ENCODE peak calls at places on chromosomes 13 and 19, in six cellular contexts. One of them, this sample, is unnamed.

GRCh38 chr13:75541287-75541686 is 3.6 kb upstream of the COMMD6 start:
- DNase-seq in mesenchymal stem cell: peak; percentile 24
- DNase-seq in GM23338: no peak
- DNase-seq in adrenal gland: no peak
- DNase-seq in CD8-positive, alpha-beta memory T cell: no peak
- DNase-seq in right atrium auricular region: no peak
- DNase-seq in this sample: no peak

GRCh38 chr19:35885909-35886308 is 14.4 kb downstream of the NFKBID start:
- DNase-seq in adrenal gland: no peak
- DNase-seq in CD8-positive, alpha-beta memory T cell: no peak
- DNase-seq in GM23338: no peak
- DNase-seq in mesenchymal stem cell: no peak
- DNase-seq in right atrium auricular region: no peak
- DNase-seq in this sample: no peak

GRCh38 chr19:34383599-34383998 is 18.6 kb downstream of the GPI start:
- DNase-seq in CD8-positive, alpha-beta memory T cell: no peak
- DNase-seq in right atrium auricular region: no peak
- DNase-seq in adrenal gland: no peak
- DNase-seq in GM23338: no peak
- DNase-seq in mesenchymal stem cell: no peak
- DNase-seq in this sample: no peak

GRCh38 chr13:24199016-24199415 is 38.5 kb downstream of the SPATA13 start:
- DNase-seq in mesenchymal stem cell: no peak
- DNase-seq in GM23338: no peak
- DNase-seq in right atrium auricular region: no peak
- DNase-seq in CD8-positive, alpha-beta memory T cell: no peak
- DNase-seq in adrenal gland: no peak
- DNase-seq in this sample: no peak

GRCh38 chr19:1041835-1042685 is 2.2 kb downstream of the ABCA7 start:
- DNase-seq in CD8-positive, alpha-beta memory T cell: no peak
- DNase-seq in right atrium auricular region: no peak
- DNase-seq in adrenal gland: no peak
- DNase-seq in mesenchymal stem cell: no peak
- DNase-seq in GM23338: no peak
- DNase-seq in this sample: peak; percentile 85

GRCh38 chr13:47997384-47997783 is 3.7 kb downstream of the SUCLA2 start:
- DNase-seq in right atrium auricular region: no peak
- DNase-seq in CD8-positive, alpha-beta memory T cell: no peak
- DNase-seq in mesenchymal stem cell: no peak
- DNase-seq in adrenal gland: no peak
- DNase-seq in GM23338: no peak
- DNase-seq in this sample: no peak

GRCh38 chr13:113090415-113090770 is 15.2 kb upstream of the F7 start:
- DNase-seq in GM23338: peak; percentile 64
- DNase-seq in adrenal gland: no peak
- DNase-seq in right atrium auricular region: no peak
- DNase-seq in CD8-positive, alpha-beta memory T cell: no peak
- DNase-seq in mesenchymal stem cell: no peak
- DNase-seq in this sample: peak; percentile 19

GRCh38 chr19:50479761-50480251 is 3.2 kb upstream of the GARIN5A start:
- DNase-seq in right atrium auricular region: no peak
- DNase-seq in GM23338: no peak
- DNase-seq in adrenal gland: no peak
- DNase-seq in mesenchymal stem cell: no peak
- DNase-seq in CD8-positive, alpha-beta memory T cell: no peak
- DNase-seq in this sample: peak; percentile 45

GRCh38 chr19:55245236-55245904 is 13.4 kb downstream of the PPP6R1 start:
- DNase-seq in adrenal gland: no peak
- DNase-seq in mesenchymal stem cell: no peak
- DNase-seq in CD8-positive, alpha-beta memory T cell: no peak
- DNase-seq in GM23338: no peak
- DNase-seq in right atrium auricular region: no peak
- DNase-seq in this sample: peak; percentile 60

GRCh38 chr19:371501-372160 is 27.0 kb upstream of the MIER2 start:
- DNase-seq in right atrium auricular region: no peak
- DNase-seq in GM23338: no peak
- DNase-seq in adrenal gland: no peak
- DNase-seq in CD8-positive, alpha-beta memory T cell: no peak
- DNase-seq in mesenchymal stem cell: no peak
- DNase-seq in this sample: peak; percentile 18

GRCh38 chr19:51089786-51090185 is 7.1 kb upstream of the KLK14 start:
- DNase-seq in CD8-positive, alpha-beta memory T cell: no peak
- DNase-seq in GM23338: no peak
- DNase-seq in adrenal gland: no peak
- DNase-seq in mesenchymal stem cell: no peak
- DNase-seq in right atrium auricular region: no peak
- DNase-seq in this sample: no peak

GRCh38 chr13:49357694-49358093 is 86.2 kb downstream of the CAB39L start:
- DNase-seq in mesenchymal stem cell: peak; percentile 50
- DNase-seq in right atrium auricular region: no peak
- DNase-seq in CD8-positive, alpha-beta memory T cell: no peak
- DNase-seq in GM23338: no peak
- DNase-seq in adrenal gland: no peak
- DNase-seq in this sample: no peak

GRCh38 chr13:48161530-48162179 is 66.8 kb upstream of the MED4 start:
- DNase-seq in mesenchymal stem cell: no peak
- DNase-seq in GM23338: no peak
- DNase-seq in adrenal gland: peak; percentile 41
- DNase-seq in CD8-positive, alpha-beta memory T cell: no peak
- DNase-seq in right atrium auricular region: peak; percentile 69
- DNase-seq in this sample: peak; percentile 88

GRCh38 chr19:42023121-42023942 is 29.3 kb upstream of the ATP1A3 start:
- DNase-seq in GM23338: peak; percentile 78
- DNase-seq in adrenal gland: no peak
- DNase-seq in right atrium auricular region: no peak
- DNase-seq in CD8-positive, alpha-beta memory T cell: no peak
- DNase-seq in mesenchymal stem cell: no peak
- DNase-seq in this sample: no peak

GRCh38 chr13:25752957-25753540 is 298.8 kb downstream of the SHISA2 start:
- DNase-seq in right atrium auricular region: peak; percentile 80
- DNase-seq in GM23338: no peak
- DNase-seq in adrenal gland: peak; percentile 10
- DNase-seq in mesenchymal stem cell: peak; percentile 81
- DNase-seq in CD8-positive, alpha-beta memory T cell: no peak
- DNase-seq in this sample: no peak

GRCh38 chr19:33468361-33469170 is 53.0 kb downstream of the PEPD start:
- DNase-seq in CD8-positive, alpha-beta memory T cell: no peak
- DNase-seq in mesenchymal stem cell: peak; percentile 12
- DNase-seq in right atrium auricular region: no peak
- DNase-seq in adrenal gland: peak; percentile 78
- DNase-seq in GM23338: no peak
- DNase-seq in this sample: peak; percentile 54

GRCh38 chr13:107203146-107203847 is 635.4 kb upstream of the ARGLU1 start:
- DNase-seq in CD8-positive, alpha-beta memory T cell: no peak
- DNase-seq in mesenchymal stem cell: peak; percentile 37
- DNase-seq in adrenal gland: no peak
- DNase-seq in GM23338: peak; percentile 82
- DNase-seq in right atrium auricular region: no peak
- DNase-seq in this sample: no peak

GRCh38 chr13:98976941-98977340 is 923 bp downstream of the DOCK9 start:
- DNase-seq in right atrium auricular region: no peak
- DNase-seq in CD8-positive, alpha-beta memory T cell: no peak
- DNase-seq in GM23338: no peak
- DNase-seq in mesenchymal stem cell: peak; percentile 38
- DNase-seq in adrenal gland: no peak
- DNase-seq in this sample: no peak

GRCh38 chr13:97222934-97223710 is 989 bp downstream of the MBNL2 start:
- DNase-seq in GM23338: peak; percentile 49
- DNase-seq in mesenchymal stem cell: no peak
- DNase-seq in adrenal gland: no peak
- DNase-seq in right atrium auricular region: no peak
- DNase-seq in CD8-positive, alpha-beta memory T cell: no peak
- DNase-seq in this sample: no peak

DNA sequence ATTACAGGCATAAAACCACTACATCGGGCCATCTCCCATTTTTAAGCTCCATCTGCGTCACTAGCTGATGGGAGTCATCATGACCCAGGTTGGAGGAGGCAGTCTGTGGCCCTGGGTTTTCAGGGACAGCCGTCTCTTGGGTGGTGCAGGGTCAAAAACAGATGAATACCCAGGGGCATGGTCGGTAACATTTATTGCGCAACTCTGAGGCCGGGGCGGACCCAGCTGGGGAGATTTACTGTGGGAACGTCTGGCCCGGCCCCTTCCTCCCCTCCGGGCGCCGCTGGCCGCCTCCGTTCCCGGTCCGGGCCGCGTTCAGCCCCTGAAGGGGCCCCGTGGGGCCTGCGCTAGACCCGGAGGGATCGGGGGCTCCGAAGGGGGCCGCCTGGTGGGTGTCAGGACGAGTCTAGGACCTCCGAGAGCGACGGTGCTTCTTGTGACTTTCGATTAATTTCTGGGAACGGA is 1.3 kb upstream of the RGL3 start:
- DNase-seq in adrenal gland: peak; percentile 85
- DNase-seq in CD8-positive, alpha-beta memory T cell: no peak
- DNase-seq in GM23338: peak; percentile 44
- DNase-seq in mesenchymal stem cell: peak; percentile 61
- DNase-seq in right atrium auricular region: peak; percentile 91
- DNase-seq in this sample: peak; percentile 81
- H3K27ac ChIP-seq in adrenal gland: no peak overlapping the region
- H3K27ac ChIP-seq in CD8-positive, alpha-beta memory T cell: no peak overlapping the region
- H3K27ac ChIP-seq in GM23338: no peak overlapping the region
- H3K27ac ChIP-seq in mesenchymal stem cell: no peak overlapping the region
- H3K27ac ChIP-seq in right atrium auricular region: peak overlapping the region; percentile 76
- H3K27ac ChIP-seq in this sample: peak overlapping the region; percentile 84

GRCh38 chr19:15318241-15318691 is 14.1 kb downstream of the BRD4 start:
- DNase-seq in CD8-positive, alpha-beta memory T cell: no peak
- DNase-seq in right atrium auricular region: no peak
- DNase-seq in adrenal gland: peak; percentile 38
- DNase-seq in GM23338: no peak
- DNase-seq in mesenchymal stem cell: no peak
- DNase-seq in this sample: no peak
- H3K4me1 ChIP-seq in CD8-positive, alpha-beta memory T cell: peaks cover 86% of the 10 kb centered on the region
- H3K4me1 ChIP-seq in right atrium auricular region: peaks cover 90% of the 10 kb centered on the region
- H3K4me1 ChIP-seq in adrenal gland: peaks cover 57% of the 10 kb centered on the region
- H3K4me1 ChIP-seq in GM23338: peaks cover 31% of the 10 kb centered on the region
- H3K4me1 ChIP-seq in mesenchymal stem cell: peaks cover 43% of the 10 kb centered on the region
- H3K4me1 ChIP-seq in this sample: peaks cover 97% of the 10 kb centered on the region

GRCh38 chr19:11378319-11379189 is 4.1 kb downstream of the SWSAP1 start:
- DNase-seq in adrenal gland: peak; percentile 70
- DNase-seq in mesenchymal stem cell: peak; percentile 79
- DNase-seq in CD8-positive, alpha-beta memory T cell: no peak
- DNase-seq in GM23338: peak; percentile 86
- DNase-seq in right atrium auricular region: no peak
- DNase-seq in this sample: peak; percentile 86
- H3K27ac ChIP-seq in adrenal gland: no peak overlapping the region
- H3K27ac ChIP-seq in mesenchymal stem cell: peak overlapping the region; percentile 69
- H3K27ac ChIP-seq in CD8-positive, alpha-beta memory T cell: no peak overlapping the region
- H3K27ac ChIP-seq in GM23338: no peak overlapping the region
- H3K27ac ChIP-seq in right atrium auricular region: peak overlapping the region; percentile 16
- H3K27ac ChIP-seq in this sample: no peak overlapping the region

GRCh38 chr19:3521104-3521445 is 15.0 kb downstream of the FZR1 start:
- DNase-seq in mesenchymal stem cell: no peak
- DNase-seq in CD8-positive, alpha-beta memory T cell: no peak
- DNase-seq in GM23338: no peak
- DNase-seq in right atrium auricular region: no peak
- DNase-seq in adrenal gland: no peak
- DNase-seq in this sample: no peak
- H3K4me1 ChIP-seq in mesenchymal stem cell: peaks cover 37% of the 10 kb centered on the region
- H3K4me1 ChIP-seq in CD8-positive, alpha-beta memory T cell: peaks cover 15% of the 10 kb centered on the region
- H3K4me1 ChIP-seq in GM23338: peaks cover 24% of the 10 kb centered on the region
- H3K4me1 ChIP-seq in right atrium auricular region: peaks cover 10% of the 10 kb centered on the region
- H3K4me1 ChIP-seq in adrenal gland: peaks cover 23% of the 10 kb centered on the region
- H3K4me1 ChIP-seq in this sample: peaks cover 22% of the 10 kb centered on the region

DNA sequence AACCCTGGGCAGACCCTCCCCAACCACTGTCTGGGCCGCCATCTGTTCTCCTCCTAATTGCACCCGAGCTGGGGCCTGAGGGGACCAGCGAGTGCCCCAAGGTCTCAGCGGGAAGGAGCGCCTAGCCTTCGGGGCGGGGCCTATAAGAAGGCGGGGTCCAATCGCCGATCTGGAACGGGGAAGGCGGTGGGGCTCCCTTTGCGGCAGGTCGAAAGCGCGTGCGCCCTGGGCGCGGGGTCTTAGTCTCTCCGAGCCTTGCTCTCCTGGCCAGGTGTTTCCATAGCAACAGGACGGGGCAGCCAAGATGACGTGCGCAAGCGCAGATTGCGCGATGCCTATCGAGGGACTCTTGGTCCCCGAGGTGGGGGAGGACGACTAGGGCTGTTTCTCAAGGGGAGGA is 2.8 kb downstream of the MAST1 start:
- DNase-seq in adrenal gland: peak; percentile 44
- DNase-seq in right atrium auricular region: no peak
- DNase-seq in CD8-positive, alpha-beta memory T cell: no peak
- DNase-seq in mesenchymal stem cell: peak; percentile 38
- DNase-seq in GM23338: peak; percentile 100
- DNase-seq in this sample: no peak
- H3K27ac ChIP-seq in adrenal gland: no peak overlapping the region
- H3K27ac ChIP-seq in right atrium auricular region: no peak overlapping the region
- H3K27ac ChIP-seq in CD8-positive, alpha-beta memory T cell: no peak overlapping the region
- H3K27ac ChIP-seq in mesenchymal stem cell: no peak overlapping the region
- H3K27ac ChIP-seq in GM23338: peak overlapping the region; percentile 78
- H3K27ac ChIP-seq in this sample: no peak overlapping the region

DNA sequence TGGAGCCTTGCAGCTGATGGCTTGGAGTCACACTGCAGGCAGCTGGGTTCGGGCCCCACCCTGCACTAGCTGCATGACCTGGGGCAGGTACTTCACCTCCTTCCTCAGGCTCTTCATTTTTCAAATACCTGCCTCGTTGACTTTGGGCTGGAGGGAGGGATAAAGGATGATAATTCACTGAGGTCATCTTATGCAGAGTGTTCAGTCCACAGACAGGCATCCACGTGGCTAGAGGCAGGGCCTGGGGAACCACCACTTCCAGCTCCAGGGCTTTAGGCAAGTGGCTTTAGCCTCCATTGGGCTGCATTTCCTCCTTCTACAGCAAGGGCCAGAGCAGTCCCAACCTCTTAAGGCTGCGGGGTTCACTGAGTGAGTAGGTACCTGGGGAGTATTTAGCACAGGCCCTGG is 84.8 kb downstream of the SIPA1L3 start:
- DNase-seq in CD8-positive, alpha-beta memory T cell: no peak
- DNase-seq in adrenal gland: no peak
- DNase-seq in right atrium auricular region: no peak
- DNase-seq in GM23338: no peak
- DNase-seq in mesenchymal stem cell: no peak
- DNase-seq in this sample: peak; percentile 57
- H3K4me1 ChIP-seq in CD8-positive, alpha-beta memory T cell: no peaks in the 10 kb centered on the region
- H3K4me1 ChIP-seq in adrenal gland: no peaks in the 10 kb centered on the region
- H3K4me1 ChIP-seq in right atrium auricular region: no peaks in the 10 kb centered on the region
- H3K4me1 ChIP-seq in GM23338: peaks cover 49% of the 10 kb centered on the region
- H3K4me1 ChIP-seq in mesenchymal stem cell: peaks cover 41% of the 10 kb centered on the region
- H3K4me1 ChIP-seq in this sample: no peaks in the 10 kb centered on the region

DNA sequence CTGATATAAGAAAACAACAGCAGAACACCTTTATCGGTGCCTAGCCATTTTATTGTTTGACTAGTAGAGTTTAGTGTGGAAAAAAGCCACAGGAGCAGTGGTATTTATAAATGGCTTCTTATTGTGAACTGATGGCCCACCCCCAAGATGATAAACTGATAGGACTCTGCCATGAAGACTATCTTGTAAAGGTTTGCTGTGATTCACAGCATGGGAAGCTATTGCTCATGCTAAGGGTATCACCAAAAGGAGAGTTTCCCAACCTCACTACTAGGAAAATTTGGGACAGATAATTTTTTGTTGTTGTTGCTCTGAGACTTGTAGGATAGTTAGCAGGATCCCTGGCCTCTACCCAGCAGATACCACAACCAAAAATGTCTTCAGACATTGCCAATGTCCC is 12.0 kb upstream of the SLC7A1 start:
- DNase-seq in mesenchymal stem cell: no peak
- DNase-seq in adrenal gland: no peak
- DNase-seq in GM23338: no peak
- DNase-seq in CD8-positive, alpha-beta memory T cell: no peak
- DNase-seq in right atrium auricular region: no peak
- DNase-seq in this sample: no peak
- H3K27ac ChIP-seq in mesenchymal stem cell: no peak overlapping the region
- H3K27ac ChIP-seq in adrenal gland: no peak overlapping the region
- H3K27ac ChIP-seq in GM23338: no peak overlapping the region
- H3K27ac ChIP-seq in CD8-positive, alpha-beta memory T cell: no peak overlapping the region
- H3K27ac ChIP-seq in right atrium auricular region: no peak overlapping the region
- H3K27ac ChIP-seq in this sample: no peak overlapping the region

This sample was measured in spleen.